ENCODE peak calls at places on chromosomes 2 and 18, in eight cellular contexts. C, Q, E, Y, R, K, U and F are unnamed samples.

GRCh38 chr2:219002395-219003266 is 9.4 kb upstream of the CRYBA2 start:
- DNase-seq in Y (no peak), R (peak; percentile 84), Q (peak; percentile 82), C (no peak), U (no peak), K (peak; percentile 40), E (peak; percentile 21), F (no peak)

GRCh38 chr2:215619989-215620388 is 184.1 kb upstream of the FN1 start:
- DNase-seq in Y (no peak), U (no peak), K (no peak), R (peak; percentile 52), Q (peak; percentile 48), E (no peak), C (no peak), F (no peak)

GRCh38 chr2:156435392-156435724 is 821 bp upstream of the GPD2 start:
- DNase-seq in Q (no peak), U (no peak), K (no peak), C (no peak), Y (no peak), R (no peak), E (no peak), F (no peak)

GRCh38 chr2:27489118-27489497 is 435 bp downstream of the IFT172 start:
- DNase-seq in U (no peak), R (no peak), E (peak; percentile 53), Y (no peak), Q (no peak), K (no peak), C (no peak), F (no peak)

GRCh38 chr2:20217041-20217970 is 7.6 kb downstream of the SDC1 start:
- DNase-seq in Q (peak; percentile 81), K (no peak), E (no peak), R (peak; percentile 49), C (no peak), U (no peak), Y (no peak), F (no peak)

GRCh38 chr18:33757037-33757436 is 179.0 kb downstream of the ASXL3 start:
- DNase-seq in K (no peak), Q (no peak), E (peak; percentile 10), Y (no peak), R (no peak), U (no peak), C (no peak), F (no peak)

GRCh38 chr18:2846241-2846637 is 567 bp upstream of the EMILIN2 start:
- DNase-seq in K (no peak), U (no peak), Q (no peak), E (peak; percentile 71), C (no peak), Y (no peak), R (no peak), F (no peak)

GRCh38 chr2:237194906-237195305 is 109.2 kb downstream of the COPS8 start:
- DNase-seq in R (no peak), C (no peak), Q (no peak), U (no peak), E (no peak), K (no peak), Y (peak; percentile 76), F (no peak)

GRCh38 chr2:239146741-239147181 is 254.1 kb downstream of the HDAC4 start:
- DNase-seq in U (no peak), Y (no peak), E (no peak), R (peak; percentile 36), Q (peak; percentile 35), K (no peak), C (no peak), F (no peak)

GRCh38 chr2:85318222-85319182 is 9.3 kb downstream of the TGOLN2 start:
- DNase-seq in E (peak; percentile 76), Q (no peak), R (no peak), C (no peak), K (no peak), U (no peak), Y (no peak), F (no peak)

GRCh38 chr2:50098242-50098641 is 933.7 kb downstream of the NRXN1 start:
- DNase-seq in C (no peak), Q (no peak), K (no peak), U (no peak), E (no peak), Y (no peak), R (no peak), F (no peak)

GRCh38 chr2:166074011-166074410 is 53.8 kb downstream of the SCN1A start:
- DNase-seq in U (no peak), K (no peak), C (no peak), E (no peak), Y (no peak), Q (no peak), R (no peak), F (no peak)

GRCh38 chr2:98648451-98648850 is 40.1 kb downstream of the UNC50 start:
- DNase-seq in R (no peak), Y (no peak), E (no peak), C (no peak), Q (no peak), K (no peak), U (no peak), F (no peak)

GRCh38 chr2:31239842-31240198 is 5.9 kb downstream of the EHD3 start:
- DNase-seq in R (no peak), K (no peak), E (peak; percentile 75), Y (peak; percentile 88), Q (no peak), U (peak; percentile 81), C (no peak), F (no peak)

GRCh38 chr2:23788100-23788499 is 138.8 kb downstream of the ATAD2B start:
- DNase-seq in E (no peak), K (no peak), U (no peak), R (no peak), C (no peak), Y (no peak), Q (no peak), F (no peak)

GRCh38 chr18:58533771-58534170 is 95.1 kb downstream of the ALPK2 start:
- DNase-seq in C (no peak), E (no peak), K (no peak), R (no peak), Q (no peak), U (no peak), Y (no peak), F (no peak)

GRCh38 chr2:182186132-182186735 is 200.6 kb downstream of the PPP1R1C start:
- DNase-seq in C (no peak), K (no peak), R (no peak), U (no peak), Q (no peak), E (peak; percentile 59), Y (no peak), F (no peak)

GRCh38 chr2:46371858-46372257 is 74.7 kb downstream of the EPAS1 start:
- DNase-seq in Y (no peak), R (no peak), Q (no peak), U (no peak), E (no peak), C (no peak), K (no peak), F (no peak)

GRCh38 chr18:35386600-35387366 is 9.6 kb upstream of the ZNF396 start:
- DNase-seq in R (no peak), E (peak; percentile 96), U (peak; percentile 61), K (peak; percentile 64), Y (no peak), C (peak; percentile 37), Q (no peak), F (no peak)
- TF ChIP-seq CTCF in R (peak; percentile 77), E (peak; percentile 98), U (peak; percentile 92), K (peak; percentile 96), Y (peak; percentile 34), C (peak; percentile 94), Q (peak; percentile 85), F (no peak)

GRCh38 chr2:162143969-162144368 is 8.1 kb downstream of the GCG start:
- DNase-seq in K (no peak), U (no peak), C (no peak), R (no peak), Q (no peak), E (no peak), Y (no peak), F (no peak)
- TF ChIP-seq CTCF in K (no peak), U (no peak), C (no peak), R (no peak), Q (no peak), E (no peak), Y (no peak), F (no peak)

DNA sequence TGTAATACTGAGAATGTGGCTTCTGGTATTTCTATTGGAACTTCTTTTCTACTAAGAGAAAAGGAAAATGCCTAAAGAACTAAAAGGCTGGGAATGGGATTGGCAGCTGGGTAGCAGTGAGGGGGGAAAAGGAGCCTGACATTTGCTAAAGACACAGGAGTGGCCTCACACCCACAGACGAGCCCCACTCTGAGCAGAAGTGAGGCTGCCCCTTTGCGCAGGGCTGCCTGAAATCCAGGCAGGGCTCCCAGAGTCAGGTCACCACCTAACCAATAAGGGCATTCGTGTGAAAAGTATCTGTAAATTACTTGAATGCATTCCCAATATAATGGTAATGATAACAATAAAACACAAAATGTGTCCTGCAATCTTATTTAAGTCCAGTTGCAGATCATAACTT is 75.5 kb downstream of the LRP2 start:
- DNase-seq in C (no peak), E (no peak), K (no peak), Q (no peak), U (no peak), Y (no peak), R (no peak), F (no peak)
- TF ChIP-seq CTCF in C (no peak), E (no peak), K (no peak), Q (no peak), U (no peak), Y (no peak), R (no peak), F (no peak)

GRCh38 chr18:9669016-9669415 is 39.1 kb upstream of the RAB31 start:
- DNase-seq in Y (peak; percentile 37), U (no peak), K (no peak), R (no peak), Q (no peak), E (no peak), C (no peak), F (no peak)

GRCh38 chr18:9679125-9679524 is 29.0 kb upstream of the RAB31 start:
- DNase-seq in E (no peak), Y (no peak), Q (no peak), K (no peak), U (no peak), C (no peak), R (no peak), F (no peak)

GRCh38 chr18:9671214-9671613 is 36.9 kb upstream of the RAB31 start:
- DNase-seq in C (no peak), K (no peak), Y (peak; percentile 81), U (no peak), E (no peak), Q (no peak), R (no peak), F (no peak)

DNA sequence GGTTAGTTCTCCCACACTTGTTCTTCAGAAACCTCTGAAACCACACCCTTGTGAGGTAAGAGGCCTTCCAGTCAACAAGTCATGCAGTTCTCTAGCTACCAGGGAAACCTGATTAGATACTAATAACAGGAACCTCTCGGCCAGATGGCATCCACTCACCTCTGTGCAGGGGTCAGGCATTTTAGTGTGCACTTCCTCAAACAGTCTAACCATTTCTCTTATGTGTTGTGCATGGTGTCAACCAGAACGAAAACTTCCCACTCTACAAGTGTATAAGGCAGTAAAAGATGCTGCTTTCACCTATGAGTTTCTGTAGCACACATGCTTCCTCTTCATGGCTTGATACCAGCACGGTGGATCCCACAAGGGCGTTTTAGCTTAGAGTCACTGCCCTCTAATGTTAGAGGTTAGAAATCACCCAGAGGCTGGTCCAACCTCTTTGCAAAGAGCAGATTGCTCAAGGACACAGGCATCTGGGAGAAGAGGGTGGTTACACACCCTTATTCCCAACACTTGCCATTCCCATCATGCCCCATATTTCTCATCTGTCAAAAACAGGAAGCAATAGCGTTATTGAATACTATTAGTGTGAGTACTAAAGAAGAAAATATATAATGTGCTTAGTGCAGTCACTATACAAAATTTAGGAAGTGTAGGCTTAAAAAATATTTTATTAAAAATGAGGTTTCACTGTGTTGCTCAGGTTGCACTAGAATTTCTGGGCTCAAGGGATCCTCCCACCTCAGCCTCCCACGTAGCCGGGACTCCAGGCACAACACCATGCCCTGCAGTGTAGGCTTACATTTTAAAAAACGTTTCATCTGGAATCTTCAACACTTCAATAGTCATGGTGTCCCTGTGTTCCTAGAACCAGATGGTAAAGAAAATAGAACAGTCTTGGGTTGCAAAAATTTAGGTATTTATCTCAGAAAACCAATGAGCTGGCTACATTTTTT is 34.5 kb upstream of the RAB31 start:
- DNase-seq in C (peak; percentile 99), Y (peak; percentile 75), Q (peak; percentile 79), E (peak; percentile 64), K (no peak), R (no peak), U (peak; percentile 34), F (peak; percentile 25)
- TF ChIP-seq CTCF in C (no peak), Y (no peak), Q (no peak), E (peak; percentile 26), K (no peak), R (no peak), U (no peak), F (no peak)